ENCODE peak calls at places on chromosomes 2 and 18, in five cellular contexts. J is HTR-8/SVneo; P is cardiac fibroblast; X is stimulated activated CD4-positive, alpha-beta T cell treated with anti-CD3 and anti-CD28 coated beads, TNF-alpha, amount 100 ng/mL, for 48 hours; H is activated naive CD4-positive, alpha-beta T cell. V is an unnamed sample.

GRCh38 chr18:10488022-10488421 is 33.6 kb downstream of the APCDD1 start:
- DNase-seq in X (no peak), H (no peak), J (no peak), P (peak; percentile 2), V (no peak)

GRCh38 chr18:79518683-79519128 is 123.0 kb downstream of the NFATC1 start:
- DNase-seq in P (no peak), H (no peak), X (no peak), J (no peak), V (no peak)

GRCh38 chr18:69874058-69874457 is 73.6 kb downstream of the CD226 start:
- DNase-seq in J (no peak), X (no peak), H (no peak), P (peak; percentile 53), V (no peak)

GRCh38 chr2:223735659-223736244 is 101.6 kb downstream of the AP1S3 start:
- DNase-seq in P (peak; percentile 94), J (peak; percentile 47), X (no peak), H (no peak), V (no peak)

GRCh38 chr18:41731887-41732286 is 223.1 kb upstream of the PIK3C3 start:
- DNase-seq in P (peak; percentile 27), J (peak; percentile 2), X (no peak), H (no peak), V (no peak)

GRCh38 chr2:239329284-239329971 is 71.4 kb downstream of the HDAC4 start:
- DNase-seq in X (no peak), J (no peak), H (no peak), P (no peak), V (no peak)

GRCh38 chr2:10344105-10345066 is 41.7 kb downstream of the HPCAL1 start:
- DNase-seq in J (no peak), H (no peak), P (no peak), X (no peak), V (no peak)

GRCh38 chr2:15673919-15674636 is 82.4 kb downstream of the DDX1 start:
- DNase-seq in X (no peak), H (no peak), P (peak; percentile 36), J (no peak), V (no peak)

GRCh38 chr2:114022360-114023085 is 132.6 kb downstream of the ACTR3 start:
- DNase-seq in J (no peak), H (no peak), P (peak; percentile 12), X (no peak), V (no peak)

GRCh38 chr18:28040720-28041119 is 136.2 kb downstream of the CDH2 start:
- DNase-seq in H (no peak), P (no peak), X (no peak), J (no peak), V (no peak)

GRCh38 chr2:164981217-164981990 is 26.1 kb upstream of the SLC38A11 start:
- DNase-seq in P (no peak), H (no peak), X (no peak), J (no peak), V (no peak)

GRCh38 chr2:233098615-233099014 is 38.5 kb downstream of the INPP5D start:
- DNase-seq in J (peak; percentile 21), P (peak; percentile 16), H (no peak), X (no peak), V (no peak)

GRCh38 chr2:43774617-43775016 is 778 bp downstream of the DYNC2LI1 start:
- DNase-seq in J (no peak), X (no peak), P (no peak), H (no peak), V (no peak)

GRCh38 chr2:176763111-176763510 is 449.5 kb upstream of the HNRNPA3 start:
- DNase-seq in P (no peak), X (no peak), J (no peak), H (no peak), V (no peak)

GRCh38 chr2:237630216-237631000 is 3.0 kb downstream of the LRRFIP1 start:
- DNase-seq in X (no peak), P (no peak), J (no peak), H (no peak), V (no peak)

GRCh38 chr18:58025733-58026132 is 18.3 kb upstream of the NEDD4L start:
- DNase-seq in J (no peak), H (no peak), X (no peak), P (no peak), V (no peak)